ENCODE peak calls at places on chromosome 15, in five cellular contexts. R, V, B, Q and I are unnamed samples.
A peak's percentile ranks its signal among the peaks of the same experiment; 100 is the strongest.

GRCh38 chr15:90836296-90836871 is 32.0 kb upstream of the FURIN start:
- DNase-seq in R (peak; percentile 60), V (no peak), B (peak; percentile 41), Q (no peak), I (no peak)

GRCh38 chr15:55627730-55628368 is 39.7 kb upstream of the PYGO1 start:
- DNase-seq in R (peak; percentile 86), V (no peak), B (peak; percentile 91), Q (no peak), I (no peak)

GRCh38 chr15:75030023-75030413 is 6.6 kb downstream of the PPCDC start:
- DNase-seq in R (no peak), V (no peak), B (no peak), Q (no peak), I (no peak)

GRCh38 chr15:90686435-90687218 is 30.5 kb upstream of the BLM start:
- DNase-seq in R (no peak), V (peak; percentile 69), B (no peak), Q (no peak), I (peak; percentile 61)

GRCh38 chr15:77420610-77421369 is at the start of gene HMG20A:
- DNase-seq in R (peak; percentile 92), V (peak; percentile 82), B (peak; percentile 70), Q (peak; percentile 79), I (peak; percentile 71)

GRCh38 chr15:28943611-28944230 is 57.9 kb downstream of the APBA2 start:
- DNase-seq in R (no peak), V (no peak), B (no peak), Q (no peak), I (no peak)

GRCh38 chr15:80173022-80173759 is 20.4 kb downstream of the FAH start:
- DNase-seq in R (peak; percentile 72), V (peak; percentile 29), B (peak; percentile 74), Q (peak; percentile 72), I (peak; percentile 82)

GRCh38 chr15:95975212-95975611 is 355.3 kb upstream of the NR2F2 start:
- DNase-seq in R (peak; percentile 2), V (peak; percentile 56), B (no peak), Q (no peak), I (peak; percentile 16)

GRCh38 chr15:68305420-68305871 is 27.9 kb downstream of the FEM1B start:
- DNase-seq in R (no peak), V (no peak), B (no peak), Q (peak; percentile 12), I (peak; percentile 3)

GRCh38 chr15:81195339-81195864 is 1.3 kb upstream of the IL16 start:
- DNase-seq in R (no peak), V (no peak), B (no peak), Q (no peak), I (no peak)

GRCh38 chr15:81071130-81071529 is 62.9 kb upstream of the CFAP161 start:
- DNase-seq in R (peak; percentile 51), V (no peak), B (no peak), Q (no peak), I (no peak)

GRCh38 chr15:87998658-87999057 is 257.9 kb downstream of the NTRK3 start:
- DNase-seq in R (no peak), V (no peak), B (no peak), Q (no peak), I (no peak)

GRCh38 chr15:71559098-71559497 is 251.3 kb upstream of the NR2E3 start:
- DNase-seq in R (peak; percentile 41), V (no peak), B (peak; percentile 63), Q (no peak), I (no peak)

GRCh38 chr15:82680200-82681102 is 29.2 kb downstream of the AP3B2 start:
- DNase-seq in R (no peak), V (peak; percentile 77), B (peak; percentile 78), Q (peak; percentile 67), I (peak; percentile 88)

GRCh38 chr15:77454956-77455355 is 34.3 kb downstream of the HMG20A start:
- DNase-seq in R (no peak), V (no peak), B (no peak), Q (no peak), I (no peak)

GRCh38 chr15:60612400-60613048 is 133.6 kb upstream of the ICE2 start:
- DNase-seq in R (no peak), V (no peak), B (no peak), Q (no peak), I (no peak)

GRCh38 chr15:83207622-83208356 is at the start of gene HDGFL3:
- DNase-seq in R (peak; percentile 68), V (peak; percentile 57), B (peak; percentile 59), Q (peak; percentile 37), I (peak; percentile 71)

GRCh38 chr15:37767841-37768455 is 166.5 kb upstream of the TMCO5A start:
- DNase-seq in R (no peak), V (no peak), B (peak; percentile 64), Q (no peak), I (no peak)

GRCh38 chr15:93088981-93089854 is at the start of gene RGMA:
- DNase-seq in R (no peak), V (no peak), B (no peak), Q (no peak), I (peak; percentile 59)

GRCh38 chr15:101047301-101047781 is 128.2 kb downstream of the LRRK1 start:
- DNase-seq in R (no peak), V (no peak), B (no peak), Q (peak; percentile 12), I (no peak)

GRCh38 chr15:31340047-31340446 is 13.4 kb downstream of the KLF13 start:
- DNase-seq in R (no peak), V (no peak), B (no peak), Q (no peak), I (no peak)

GRCh38 chr15:27601239-27601942 is 497.7 kb downstream of the OCA2 start:
- DNase-seq in R (no peak), V (no peak), B (peak; percentile 51), Q (no peak), I (no peak)

GRCh38 chr15:41727143-41727542 is 47.1 kb upstream of the MAPKBP1 start:
- DNase-seq in R (peak; percentile 50), V (no peak), B (no peak), Q (no peak), I (no peak)

GRCh38 chr15:68578175-68578959 is 426 bp upstream of the CORO2B start:
- DNase-seq in R (peak; percentile 77), V (no peak), B (peak; percentile 32), Q (peak; percentile 42), I (peak; percentile 44)

GRCh38 chr15:55796321-55796965 is 53.5 kb upstream of the PRTG start:
- DNase-seq in R (peak; percentile 24), V (no peak), B (peak; percentile 51), Q (no peak), I (no peak)

GRCh38 chr15:40334541-40334940 is 6.2 kb downstream of the CCDC9B start:
- DNase-seq in R (no peak), V (no peak), B (no peak), Q (no peak), I (no peak)

GRCh38 chr15:40334941-40335795 is 5.6 kb downstream of the CCDC9B start:
- DNase-seq in R (no peak), V (no peak), B (no peak), Q (peak; percentile 30), I (no peak)

GRCh38 chr15:40338041-40338657 is 2.6 kb downstream of the CCDC9B start:
- DNase-seq in R (peak; percentile 79), V (peak; percentile 48), B (peak; percentile 73), Q (peak; percentile 72), I (peak; percentile 95)

GRCh38 chr15:40337597-40337996 is 3.1 kb downstream of the CCDC9B start:
- DNase-seq in R (no peak), V (no peak), B (no peak), Q (no peak), I (no peak)

DNA sequence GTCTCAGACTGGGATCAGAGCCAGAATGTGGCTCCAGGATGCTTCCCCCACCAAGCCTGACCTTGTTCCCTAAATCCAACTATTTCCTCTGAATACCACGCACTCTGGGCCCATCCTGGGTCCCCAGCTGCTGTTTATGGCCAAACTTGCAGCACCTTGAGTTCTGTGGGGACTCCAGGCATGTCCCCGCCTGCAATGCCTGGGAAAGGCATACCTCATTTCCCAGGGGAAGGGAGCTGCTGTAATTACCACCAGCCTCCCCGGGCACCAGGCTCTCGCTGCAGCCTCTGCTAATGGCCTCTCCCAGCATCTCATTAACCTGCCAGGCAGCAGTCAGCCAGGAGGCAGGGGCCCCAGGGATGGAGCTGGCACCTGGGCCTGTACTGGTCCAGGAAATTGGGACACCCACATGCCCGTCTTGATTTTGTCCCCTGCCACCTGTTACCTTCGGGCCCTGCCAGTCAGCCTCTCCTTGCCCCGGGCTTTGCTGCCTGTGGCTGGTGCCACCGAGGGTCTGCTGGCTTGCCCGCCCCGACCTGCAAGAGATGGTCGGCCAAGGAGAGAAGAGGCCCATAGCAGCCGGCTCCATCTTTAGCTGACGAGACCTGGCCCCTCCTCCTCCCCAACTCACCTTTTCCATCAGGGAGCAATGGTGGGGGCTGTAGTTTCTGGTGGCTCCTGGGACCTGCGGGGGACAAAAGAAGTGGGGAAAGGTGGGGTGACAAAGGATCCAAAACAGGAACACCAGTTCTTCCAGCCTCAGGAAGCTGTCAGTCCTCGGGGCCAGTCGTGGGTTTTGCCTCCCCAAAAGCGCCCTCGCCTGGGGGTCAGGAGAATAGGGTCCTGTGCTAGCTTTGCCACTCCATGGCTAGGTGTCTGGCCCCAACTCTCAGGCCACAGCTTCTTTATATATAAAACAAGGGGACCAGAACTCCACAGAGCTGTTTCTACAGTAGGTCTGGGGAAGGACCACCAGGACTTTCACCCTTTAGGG is 4.3 kb downstream of the CCDC9B start:
- DNase-seq in R (no peak), V (no peak), B (no peak), Q (peak; percentile 28), I (peak; percentile 81)
- TF ChIP-seq CTCF in R (peak; percentile 5), V (peak; percentile 73), B (no peak), Q (no peak), I (peak; percentile 70)

GRCh38 chr15:67166280-67167009 is 88.0 kb downstream of the AAGAB start:
- DNase-seq in R (no peak), V (no peak), B (no peak), Q (no peak), I (no peak)
- TF ChIP-seq CTCF in R (no peak), V (no peak), B (no peak), Q (no peak), I (no peak)

GRCh38 chr15:89423981-89424380 is 72.4 kb downstream of the RHCG start:
- DNase-seq in R (no peak), V (no peak), B (no peak), Q (no peak), I (no peak)

GRCh38 chr15:89419370-89419984 is 76.9 kb downstream of the RHCG start:
- DNase-seq in R (peak; percentile 44), V (no peak), B (peak; percentile 48), Q (peak; percentile 42), I (no peak)

GRCh38 chr15:89416339-89417183 is 79.8 kb downstream of the RHCG start:
- DNase-seq in R (peak; percentile 62), V (peak; percentile 76), B (peak; percentile 77), Q (peak; percentile 77), I (peak; percentile 94)

GRCh38 chr15:89417206-89417725 is 79.1 kb downstream of the RHCG start:
- DNase-seq in R (no peak), V (no peak), B (no peak), Q (no peak), I (no peak)

GRCh38 chr15:89421219-89421618 is 75.2 kb downstream of the RHCG start:
- DNase-seq in R (no peak), V (no peak), B (no peak), Q (no peak), I (no peak)
- TF ChIP-seq CTCF in R (no peak), V (peak; percentile 30), B (no peak), Q (no peak), I (peak; percentile 17)

DNA sequence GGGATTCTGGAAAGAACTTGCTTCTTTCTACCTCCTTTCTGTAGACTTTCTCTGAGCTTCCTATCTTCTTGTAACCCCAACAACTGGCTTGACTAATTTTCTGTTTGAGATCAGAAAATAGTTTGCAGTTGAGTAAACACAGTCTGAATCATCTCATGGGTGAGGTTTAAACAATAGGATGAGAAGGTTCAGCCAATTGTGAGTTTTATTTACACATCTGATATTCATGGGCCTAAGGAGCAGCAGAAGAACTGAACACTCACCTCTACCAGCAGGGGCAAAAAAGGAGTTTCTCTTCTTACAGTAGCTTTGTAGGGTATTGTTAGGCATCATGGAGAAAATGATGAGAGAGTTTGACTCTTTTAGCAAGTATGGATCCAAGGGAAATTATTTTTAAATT is 54.2 kb downstream of the DTWD1 start:
- DNase-seq in R (peak; percentile 82), V (no peak), B (peak; percentile 88), Q (no peak), I (no peak)
- TF ChIP-seq CTCF in R (peak; percentile 57), V (no peak), B (peak; percentile 45), Q (no peak), I (no peak)